ENCODE peak calls at places on chromosomes 3 and 15, in five cellular contexts. Q is cardiac fibroblast, A is tibial artery, V is BJ, N is stomach. R is an unnamed sample.

GRCh38 chr3:171459130-171459941 is 869 bp downstream of the TNIK start:
- DNase-seq in Q (peak), A (peak), V (no peak), N (peak), R (no peak)

GRCh38 chr3:105788548-105789036 is 80.2 kb downstream of the CBLB start:
- DNase-seq in Q (no peak), A (no peak), V (no peak), N (no peak), R (no peak)

GRCh38 chr15:45548753-45549520 is 26.4 kb upstream of the SLC30A4 start:
- DNase-seq in Q (no peak), A (no peak), V (no peak), N (no peak), R (no peak)

GRCh38 chr3:128895843-128896365 is 16.5 kb downstream of the ACAD9 start:
- DNase-seq in Q (no peak), A (peak), V (no peak), N (no peak), R (no peak)

GRCh38 chr3:120673116-120673515 is 8.9 kb downstream of the HGD start:
- DNase-seq in Q (no peak), A (no peak), V (no peak), N (peak), R (no peak)

GRCh38 chr3:132256984-132257383 is 60.2 kb upstream of the ACP3 start:
- DNase-seq in Q (peak), A (no peak), V (no peak), N (peak), R (peak)

GRCh38 chr3:42094128-42094527 is 3.0 kb downstream of the TRAK1 start:
- DNase-seq in Q (no peak), A (no peak), V (no peak), N (no peak), R (no peak)

GRCh38 chr3:174035317-174035886 is 637.9 kb downstream of the NLGN1 start:
- DNase-seq in Q (peak), A (no peak), V (no peak), N (no peak), R (peak)

GRCh38 chr3:9175421-9175820 is 74.0 kb downstream of the SRGAP3 start:
- DNase-seq in Q (peak), A (no peak), V (no peak), N (peak), R (no peak)

GRCh38 chr3:56682458-56683121 is 475 bp downstream of the TASOR start:
- DNase-seq in Q (peak), A (peak), V (peak), N (peak), R (peak)

GRCh38 chr3:14143271-14143605 is 18.4 kb downstream of the TMEM43 start:
- DNase-seq in Q (peak), A (no peak), V (peak), N (no peak), R (no peak)

GRCh38 chr15:71974211-71974610 is 143.7 kb downstream of the MYO9A start:
- DNase-seq in Q (no peak), A (no peak), V (no peak), N (no peak), R (no peak)

GRCh38 chr3:78913711-78914110 is 854.1 kb downstream of the ROBO1 start:
- DNase-seq in Q (no peak), A (no peak), V (no peak), N (no peak), R (no peak)

GRCh38 chr15:70475439-70475781 is 287.9 kb downstream of the UACA start:
- DNase-seq in Q (no peak), A (no peak), V (no peak), N (no peak), R (no peak)
- H3K4me3 ChIP-seq in Q (no peak), A (peak), V (no peak), N (peak), R (no peak)

GRCh38 chr15:74780523-74780982 is 1.3 kb upstream of the CSK start:
- DNase-seq in Q (no peak), A (no peak), V (no peak), N (no peak), R (no peak)
- H3K4me3 ChIP-seq in Q (no peak), A (no peak), V (no peak), N (no peak), R (peak)

GRCh38 chr15:98799461-98799971 is 151.2 kb downstream of the IGF1R start:
- DNase-seq in Q (no peak), A (no peak), V (no peak), N (no peak), R (no peak)
- H3K4me3 ChIP-seq in Q (no peak), A (no peak), V (no peak), N (no peak), R (no peak)

GRCh38 chr3:61841111-61841845 is 279.9 kb downstream of the PTPRG start:
- DNase-seq in Q (peak), A (no peak), V (no peak), N (no peak), R (no peak)
- H3K4me3 ChIP-seq in Q (no peak), A (peak), V (no peak), N (no peak), R (no peak)

DNA sequence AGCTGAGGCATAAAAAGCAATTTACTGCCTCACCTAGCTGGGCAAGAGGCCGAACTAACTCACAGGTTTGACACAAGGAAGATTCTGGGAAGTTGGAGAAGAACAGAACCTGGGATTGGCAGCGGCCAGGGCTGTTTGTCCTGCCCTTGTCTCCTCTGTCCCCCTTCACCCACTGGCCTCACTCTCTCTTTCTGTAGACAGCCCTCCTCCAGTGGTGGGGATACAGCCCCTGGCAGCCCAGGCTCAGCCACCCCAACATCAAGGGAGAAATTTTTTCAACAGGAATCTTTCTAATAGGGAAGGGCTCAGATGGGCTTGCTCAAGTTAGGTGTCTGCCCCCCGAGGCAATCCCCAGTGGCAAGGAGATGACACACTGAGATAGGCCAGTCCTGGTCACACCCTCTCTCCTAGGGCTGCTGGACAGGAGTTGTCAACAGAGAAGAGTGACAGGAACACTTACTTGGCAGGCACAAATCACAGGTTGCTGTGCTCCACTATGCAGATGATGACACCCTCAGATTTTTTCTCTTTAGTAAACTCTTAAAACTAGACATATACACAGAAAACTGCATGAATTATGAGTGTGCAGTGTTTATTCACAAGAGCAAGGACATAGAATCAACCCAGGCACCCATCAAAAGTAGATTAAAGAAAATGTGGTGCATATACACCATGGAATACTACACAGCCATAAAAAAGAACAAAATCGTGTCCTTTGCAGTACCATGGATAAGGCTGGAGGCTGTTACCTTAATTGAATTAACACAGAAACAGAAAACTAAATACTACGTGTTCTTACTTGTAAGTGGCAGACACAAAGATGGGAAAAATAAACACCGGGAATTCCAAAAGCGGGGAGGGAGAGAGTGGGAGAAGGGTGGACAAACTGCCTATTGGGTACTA is 36.4 kb downstream of the PLA2G4D start:
- DNase-seq in Q (no peak), A (no peak), V (no peak), N (no peak), R (no peak)
- H3K4me3 ChIP-seq in Q (no peak), A (no peak), V (no peak), N (peak), R (no peak)

GRCh38 chr3:126984391-126985142 is 1.7 kb downstream of the PLXNA1 start:
- DNase-seq in Q (no peak), A (no peak), V (no peak), N (no peak), R (no peak)
- H3K4me3 ChIP-seq in Q (peak), A (peak), V (peak), N (peak), R (peak)

DNA sequence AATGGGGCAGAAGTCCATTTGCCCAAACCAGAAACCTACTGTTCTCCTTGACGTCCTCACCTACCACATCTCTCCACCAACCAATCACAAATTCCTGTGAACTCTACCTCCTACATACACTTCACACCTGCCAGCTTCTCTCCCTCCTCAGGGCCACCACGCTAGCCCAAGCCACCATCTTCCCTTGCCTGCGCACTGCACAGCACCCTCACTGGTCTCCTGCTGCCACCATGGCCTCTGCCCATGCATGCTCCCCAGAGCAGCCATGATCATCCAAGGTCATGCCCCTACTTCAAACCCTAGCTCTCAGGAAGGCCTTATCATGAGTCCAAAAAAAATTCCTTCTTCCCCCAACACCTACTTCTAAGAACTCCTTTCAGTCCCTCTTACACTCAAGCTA is 1.1 kb upstream of the EPHB3 start:
- DNase-seq in Q (no peak), A (no peak), V (no peak), N (no peak), R (no peak)
- H3K4me3 ChIP-seq in Q (no peak), A (peak), V (no peak), N (peak), R (no peak)

R was measured in Jurkat, Clone E6-1.